ENCODE peak calls at places on chromosome 1, in eight cellular contexts. One of them, this sample, is unnamed.

GRCh38 chr1:243267346-243268283 is 11.8 kb downstream of the SDCCAG8 start:
- DNase-seq in cardiac muscle cell: no peak
- DNase-seq in NCI-H1105 treated with DMSO at 0.1 percent for 48 hours: no peak
- DNase-seq in activated CD8-positive, alpha-beta T cell treated with anti-CD3 and anti-CD28 coated beads, Interleukin-2, amount 10 ng/mL, durations not matched to agents 7 days and 5 days: no peak
- DNase-seq in nephron progenitor cell: no peak
- DNase-seq in pancreas: no peak
- DNase-seq in psoas muscle: no peak
- DNase-seq in activated naive CD8-positive, alpha-beta T cell treated with anti-CD3 and anti-CD28 coated beads for 36 hours: no peak
- DNase-seq in this sample: peak; percentile 9

GRCh38 chr1:21447311-21447710 is 7.4 kb downstream of the NBPF3 start:
- DNase-seq in activated naive CD8-positive, alpha-beta T cell treated with anti-CD3 and anti-CD28 coated beads for 36 hours: no peak
- DNase-seq in NCI-H1105 treated with DMSO at 0.1 percent for 48 hours: no peak
- DNase-seq in pancreas: no peak
- DNase-seq in nephron progenitor cell: no peak
- DNase-seq in activated CD8-positive, alpha-beta T cell treated with anti-CD3 and anti-CD28 coated beads, Interleukin-2, amount 10 ng/mL, durations not matched to agents 7 days and 5 days: no peak
- DNase-seq in psoas muscle: no peak
- DNase-seq in cardiac muscle cell: no peak
- DNase-seq in this sample: no peak

GRCh38 chr1:231126181-231126580 is 35.7 kb upstream of the TRIM67 start:
- DNase-seq in activated CD8-positive, alpha-beta T cell treated with anti-CD3 and anti-CD28 coated beads, Interleukin-2, amount 10 ng/mL, durations not matched to agents 7 days and 5 days: no peak
- DNase-seq in activated naive CD8-positive, alpha-beta T cell treated with anti-CD3 and anti-CD28 coated beads for 36 hours: no peak
- DNase-seq in cardiac muscle cell: no peak
- DNase-seq in NCI-H1105 treated with DMSO at 0.1 percent for 48 hours: no peak
- DNase-seq in nephron progenitor cell: no peak
- DNase-seq in pancreas: no peak
- DNase-seq in psoas muscle: no peak
- DNase-seq in this sample: no peak

GRCh38 chr1:184387069-184387870 is 441 bp downstream of the C1orf21 start:
- DNase-seq in pancreas: peak; percentile 58
- DNase-seq in cardiac muscle cell: peak; percentile 51
- DNase-seq in activated CD8-positive, alpha-beta T cell treated with anti-CD3 and anti-CD28 coated beads, Interleukin-2, amount 10 ng/mL, durations not matched to agents 7 days and 5 days: peak; percentile 52
- DNase-seq in psoas muscle: peak; percentile 49
- DNase-seq in NCI-H1105 treated with DMSO at 0.1 percent for 48 hours: peak; percentile 61
- DNase-seq in activated naive CD8-positive, alpha-beta T cell treated with anti-CD3 and anti-CD28 coated beads for 36 hours: peak; percentile 20
- DNase-seq in nephron progenitor cell: peak; percentile 65
- DNase-seq in this sample: peak; percentile 78

GRCh38 chr1:91053630-91054029 is 31.8 kb upstream of the ZNF644 start:
- DNase-seq in pancreas: no peak
- DNase-seq in cardiac muscle cell: no peak
- DNase-seq in NCI-H1105 treated with DMSO at 0.1 percent for 48 hours: no peak
- DNase-seq in nephron progenitor cell: no peak
- DNase-seq in psoas muscle: no peak
- DNase-seq in activated naive CD8-positive, alpha-beta T cell treated with anti-CD3 and anti-CD28 coated beads for 36 hours: no peak
- DNase-seq in activated CD8-positive, alpha-beta T cell treated with anti-CD3 and anti-CD28 coated beads, Interleukin-2, amount 10 ng/mL, durations not matched to agents 7 days and 5 days: no peak
- DNase-seq in this sample: no peak

GRCh38 chr1:165117482-165117881 is 239.0 kb downstream of the LMX1A start:
- DNase-seq in NCI-H1105 treated with DMSO at 0.1 percent for 48 hours: no peak
- DNase-seq in activated naive CD8-positive, alpha-beta T cell treated with anti-CD3 and anti-CD28 coated beads for 36 hours: no peak
- DNase-seq in activated CD8-positive, alpha-beta T cell treated with anti-CD3 and anti-CD28 coated beads, Interleukin-2, amount 10 ng/mL, durations not matched to agents 7 days and 5 days: no peak
- DNase-seq in psoas muscle: no peak
- DNase-seq in nephron progenitor cell: peak; percentile 78
- DNase-seq in pancreas: no peak
- DNase-seq in cardiac muscle cell: peak; percentile 34
- DNase-seq in this sample: no peak

GRCh38 chr1:186046437-186047233 is 312.4 kb downstream of the HMCN1 start:
- DNase-seq in cardiac muscle cell: no peak
- DNase-seq in NCI-H1105 treated with DMSO at 0.1 percent for 48 hours: no peak
- DNase-seq in pancreas: no peak
- DNase-seq in activated naive CD8-positive, alpha-beta T cell treated with anti-CD3 and anti-CD28 coated beads for 36 hours: no peak
- DNase-seq in activated CD8-positive, alpha-beta T cell treated with anti-CD3 and anti-CD28 coated beads, Interleukin-2, amount 10 ng/mL, durations not matched to agents 7 days and 5 days: no peak
- DNase-seq in nephron progenitor cell: no peak
- DNase-seq in psoas muscle: no peak
- DNase-seq in this sample: no peak

GRCh38 chr1:243587285-243587684 is 262.8 kb downstream of the AKT3 start:
- DNase-seq in psoas muscle: no peak
- DNase-seq in NCI-H1105 treated with DMSO at 0.1 percent for 48 hours: no peak
- DNase-seq in activated naive CD8-positive, alpha-beta T cell treated with anti-CD3 and anti-CD28 coated beads for 36 hours: no peak
- DNase-seq in pancreas: no peak
- DNase-seq in cardiac muscle cell: no peak
- DNase-seq in activated CD8-positive, alpha-beta T cell treated with anti-CD3 and anti-CD28 coated beads, Interleukin-2, amount 10 ng/mL, durations not matched to agents 7 days and 5 days: no peak
- DNase-seq in nephron progenitor cell: no peak
- DNase-seq in this sample: no peak

GRCh38 chr1:157181258-157181657 is 43.1 kb upstream of the ETV3 start:
- DNase-seq in cardiac muscle cell: no peak
- DNase-seq in NCI-H1105 treated with DMSO at 0.1 percent for 48 hours: no peak
- DNase-seq in pancreas: no peak
- DNase-seq in activated CD8-positive, alpha-beta T cell treated with anti-CD3 and anti-CD28 coated beads, Interleukin-2, amount 10 ng/mL, durations not matched to agents 7 days and 5 days: no peak
- DNase-seq in psoas muscle: no peak
- DNase-seq in nephron progenitor cell: no peak
- DNase-seq in activated naive CD8-positive, alpha-beta T cell treated with anti-CD3 and anti-CD28 coated beads for 36 hours: no peak
- DNase-seq in this sample: no peak

GRCh38 chr1:173823776-173824314 is 628 bp upstream of the DARS2 start:
- DNase-seq in cardiac muscle cell: no peak
- DNase-seq in activated naive CD8-positive, alpha-beta T cell treated with anti-CD3 and anti-CD28 coated beads for 36 hours: no peak
- DNase-seq in activated CD8-positive, alpha-beta T cell treated with anti-CD3 and anti-CD28 coated beads, Interleukin-2, amount 10 ng/mL, durations not matched to agents 7 days and 5 days: no peak
- DNase-seq in pancreas: no peak
- DNase-seq in psoas muscle: no peak
- DNase-seq in nephron progenitor cell: no peak
- DNase-seq in NCI-H1105 treated with DMSO at 0.1 percent for 48 hours: no peak
- DNase-seq in this sample: peak; percentile 63

GRCh38 chr1:184932319-184932718 is 42.0 kb downstream of the NIBAN1 start:
- DNase-seq in NCI-H1105 treated with DMSO at 0.1 percent for 48 hours: no peak
- DNase-seq in activated naive CD8-positive, alpha-beta T cell treated with anti-CD3 and anti-CD28 coated beads for 36 hours: no peak
- DNase-seq in nephron progenitor cell: no peak
- DNase-seq in psoas muscle: no peak
- DNase-seq in pancreas: no peak
- DNase-seq in cardiac muscle cell: no peak
- DNase-seq in activated CD8-positive, alpha-beta T cell treated with anti-CD3 and anti-CD28 coated beads, Interleukin-2, amount 10 ng/mL, durations not matched to agents 7 days and 5 days: no peak
- DNase-seq in this sample: no peak

GRCh38 chr1:223363057-223363855 is 720 bp downstream of the SUSD4 start:
- DNase-seq in NCI-H1105 treated with DMSO at 0.1 percent for 48 hours: peak; percentile 42
- DNase-seq in activated naive CD8-positive, alpha-beta T cell treated with anti-CD3 and anti-CD28 coated beads for 36 hours: peak; percentile 16
- DNase-seq in pancreas: peak; percentile 49
- DNase-seq in nephron progenitor cell: peak; percentile 71
- DNase-seq in psoas muscle: peak; percentile 30
- DNase-seq in activated CD8-positive, alpha-beta T cell treated with anti-CD3 and anti-CD28 coated beads, Interleukin-2, amount 10 ng/mL, durations not matched to agents 7 days and 5 days: peak; percentile 23
- DNase-seq in cardiac muscle cell: peak; percentile 52
- DNase-seq in this sample: peak; percentile 94

GRCh38 chr1:86018311-86018923 is 138.2 kb downstream of the COL24A1 start:
- DNase-seq in NCI-H1105 treated with DMSO at 0.1 percent for 48 hours: peak; percentile 39
- DNase-seq in nephron progenitor cell: peak; percentile 25
- DNase-seq in activated CD8-positive, alpha-beta T cell treated with anti-CD3 and anti-CD28 coated beads, Interleukin-2, amount 10 ng/mL, durations not matched to agents 7 days and 5 days: peak; percentile 23
- DNase-seq in cardiac muscle cell: peak; percentile 42
- DNase-seq in psoas muscle: no peak
- DNase-seq in activated naive CD8-positive, alpha-beta T cell treated with anti-CD3 and anti-CD28 coated beads for 36 hours: no peak
- DNase-seq in pancreas: no peak
- DNase-seq in this sample: no peak

GRCh38 chr1:90488451-90488850 is 228.7 kb downstream of the BARHL2 start:
- DNase-seq in pancreas: no peak
- DNase-seq in activated CD8-positive, alpha-beta T cell treated with anti-CD3 and anti-CD28 coated beads, Interleukin-2, amount 10 ng/mL, durations not matched to agents 7 days and 5 days: no peak
- DNase-seq in NCI-H1105 treated with DMSO at 0.1 percent for 48 hours: no peak
- DNase-seq in activated naive CD8-positive, alpha-beta T cell treated with anti-CD3 and anti-CD28 coated beads for 36 hours: no peak
- DNase-seq in nephron progenitor cell: no peak
- DNase-seq in cardiac muscle cell: no peak
- DNase-seq in psoas muscle: no peak
- DNase-seq in this sample: no peak

GRCh38 chr1:201999625-202000238 is 10.7 kb upstream of the ELF3 start:
- DNase-seq in nephron progenitor cell: peak; percentile 36
- DNase-seq in psoas muscle: no peak
- DNase-seq in activated CD8-positive, alpha-beta T cell treated with anti-CD3 and anti-CD28 coated beads, Interleukin-2, amount 10 ng/mL, durations not matched to agents 7 days and 5 days: peak; percentile 45
- DNase-seq in pancreas: peak; percentile 21
- DNase-seq in cardiac muscle cell: peak; percentile 78
- DNase-seq in NCI-H1105 treated with DMSO at 0.1 percent for 48 hours: peak; percentile 64
- DNase-seq in activated naive CD8-positive, alpha-beta T cell treated with anti-CD3 and anti-CD28 coated beads for 36 hours: peak; percentile 10
- DNase-seq in this sample: peak; percentile 93

GRCh38 chr1:165891461-165891860 is 64.0 kb downstream of the UCK2 start:
- DNase-seq in activated CD8-positive, alpha-beta T cell treated with anti-CD3 and anti-CD28 coated beads, Interleukin-2, amount 10 ng/mL, durations not matched to agents 7 days and 5 days: no peak
- DNase-seq in nephron progenitor cell: no peak
- DNase-seq in pancreas: no peak
- DNase-seq in psoas muscle: no peak
- DNase-seq in activated naive CD8-positive, alpha-beta T cell treated with anti-CD3 and anti-CD28 coated beads for 36 hours: no peak
- DNase-seq in cardiac muscle cell: no peak
- DNase-seq in NCI-H1105 treated with DMSO at 0.1 percent for 48 hours: no peak
- DNase-seq in this sample: peak; percentile 88

GRCh38 chr1:201397675-201398074 is 1.4 kb downstream of the LAD1 start:
- DNase-seq in activated naive CD8-positive, alpha-beta T cell treated with anti-CD3 and anti-CD28 coated beads for 36 hours: no peak
- DNase-seq in psoas muscle: no peak
- DNase-seq in activated CD8-positive, alpha-beta T cell treated with anti-CD3 and anti-CD28 coated beads, Interleukin-2, amount 10 ng/mL, durations not matched to agents 7 days and 5 days: no peak
- DNase-seq in NCI-H1105 treated with DMSO at 0.1 percent for 48 hours: no peak
- DNase-seq in nephron progenitor cell: no peak
- DNase-seq in cardiac muscle cell: no peak
- DNase-seq in pancreas: no peak
- DNase-seq in this sample: no peak

GRCh38 chr1:205961405-205961804 is 18.1 kb upstream of the SLC26A9 start:
- DNase-seq in NCI-H1105 treated with DMSO at 0.1 percent for 48 hours: no peak
- DNase-seq in activated CD8-positive, alpha-beta T cell treated with anti-CD3 and anti-CD28 coated beads, Interleukin-2, amount 10 ng/mL, durations not matched to agents 7 days and 5 days: no peak
- DNase-seq in psoas muscle: no peak
- DNase-seq in cardiac muscle cell: no peak
- DNase-seq in nephron progenitor cell: no peak
- DNase-seq in pancreas: no peak
- DNase-seq in activated naive CD8-positive, alpha-beta T cell treated with anti-CD3 and anti-CD28 coated beads for 36 hours: peak; percentile 12
- DNase-seq in this sample: peak; percentile 69

GRCh38 chr1:5001466-5001865 is 347.1 kb downstream of the AJAP1 start:
- DNase-seq in activated CD8-positive, alpha-beta T cell treated with anti-CD3 and anti-CD28 coated beads, Interleukin-2, amount 10 ng/mL, durations not matched to agents 7 days and 5 days: peak; percentile 23
- DNase-seq in cardiac muscle cell: peak; percentile 45
- DNase-seq in nephron progenitor cell: peak; percentile 79
- DNase-seq in psoas muscle: no peak
- DNase-seq in NCI-H1105 treated with DMSO at 0.1 percent for 48 hours: no peak
- DNase-seq in pancreas: no peak
- DNase-seq in activated naive CD8-positive, alpha-beta T cell treated with anti-CD3 and anti-CD28 coated beads for 36 hours: no peak
- DNase-seq in this sample: no peak

GRCh38 chr1:245361056-245361455 is 206.3 kb downstream of the KIF26B start:
- DNase-seq in cardiac muscle cell: no peak
- DNase-seq in activated CD8-positive, alpha-beta T cell treated with anti-CD3 and anti-CD28 coated beads, Interleukin-2, amount 10 ng/mL, durations not matched to agents 7 days and 5 days: no peak
- DNase-seq in psoas muscle: no peak
- DNase-seq in pancreas: no peak
- DNase-seq in NCI-H1105 treated with DMSO at 0.1 percent for 48 hours: no peak
- DNase-seq in nephron progenitor cell: no peak
- DNase-seq in activated naive CD8-positive, alpha-beta T cell treated with anti-CD3 and anti-CD28 coated beads for 36 hours: no peak
- DNase-seq in this sample: no peak

GRCh38 chr1:41878495-41878894 is 40.2 kb downstream of the HIVEP3 start:
- DNase-seq in nephron progenitor cell: no peak
- DNase-seq in psoas muscle: no peak
- DNase-seq in activated CD8-positive, alpha-beta T cell treated with anti-CD3 and anti-CD28 coated beads, Interleukin-2, amount 10 ng/mL, durations not matched to agents 7 days and 5 days: no peak
- DNase-seq in activated naive CD8-positive, alpha-beta T cell treated with anti-CD3 and anti-CD28 coated beads for 36 hours: no peak
- DNase-seq in cardiac muscle cell: no peak
- DNase-seq in NCI-H1105 treated with DMSO at 0.1 percent for 48 hours: no peak
- DNase-seq in pancreas: no peak
- DNase-seq in this sample: no peak

GRCh38 chr1:180522204-180522497 is 19.8 kb upstream of the ACBD6 start:
- DNase-seq in NCI-H1105 treated with DMSO at 0.1 percent for 48 hours: no peak
- DNase-seq in psoas muscle: no peak
- DNase-seq in pancreas: no peak
- DNase-seq in cardiac muscle cell: peak; percentile 60
- DNase-seq in activated CD8-positive, alpha-beta T cell treated with anti-CD3 and anti-CD28 coated beads, Interleukin-2, amount 10 ng/mL, durations not matched to agents 7 days and 5 days: no peak
- DNase-seq in activated naive CD8-positive, alpha-beta T cell treated with anti-CD3 and anti-CD28 coated beads for 36 hours: no peak
- DNase-seq in nephron progenitor cell: no peak
- DNase-seq in this sample: no peak

GRCh38 chr1:170664283-170664827 is 424 bp downstream of the PRRX1 start:
- DNase-seq in activated naive CD8-positive, alpha-beta T cell treated with anti-CD3 and anti-CD28 coated beads for 36 hours: no peak
- DNase-seq in activated CD8-positive, alpha-beta T cell treated with anti-CD3 and anti-CD28 coated beads, Interleukin-2, amount 10 ng/mL, durations not matched to agents 7 days and 5 days: no peak
- DNase-seq in psoas muscle: peak; percentile 49
- DNase-seq in NCI-H1105 treated with DMSO at 0.1 percent for 48 hours: peak; percentile 43
- DNase-seq in cardiac muscle cell: peak; percentile 37
- DNase-seq in pancreas: no peak
- DNase-seq in nephron progenitor cell: peak; percentile 56
- DNase-seq in this sample: peak; percentile 86

GRCh38 chr1:11058595-11059165 is 1.1 kb downstream of the SRM start:
- DNase-seq in NCI-H1105 treated with DMSO at 0.1 percent for 48 hours: peak; percentile 86
- DNase-seq in cardiac muscle cell: no peak
- DNase-seq in activated naive CD8-positive, alpha-beta T cell treated with anti-CD3 and anti-CD28 coated beads for 36 hours: no peak
- DNase-seq in psoas muscle: no peak
- DNase-seq in nephron progenitor cell: no peak
- DNase-seq in activated CD8-positive, alpha-beta T cell treated with anti-CD3 and anti-CD28 coated beads, Interleukin-2, amount 10 ng/mL, durations not matched to agents 7 days and 5 days: no peak
- DNase-seq in pancreas: peak; percentile 59
- DNase-seq in this sample: peak; percentile 85

GRCh38 chr1:155050560-155051341 is at the start of gene ADAM15:
- DNase-seq in pancreas: peak; percentile 84
- DNase-seq in psoas muscle: peak; percentile 88
- DNase-seq in nephron progenitor cell: peak; percentile 92
- DNase-seq in activated naive CD8-positive, alpha-beta T cell treated with anti-CD3 and anti-CD28 coated beads for 36 hours: peak; percentile 83
- DNase-seq in cardiac muscle cell: peak; percentile 90
- DNase-seq in activated CD8-positive, alpha-beta T cell treated with anti-CD3 and anti-CD28 coated beads, Interleukin-2, amount 10 ng/mL, durations not matched to agents 7 days and 5 days: peak; percentile 81
- DNase-seq in NCI-H1105 treated with DMSO at 0.1 percent for 48 hours: peak; percentile 52
- DNase-seq in this sample: peak; percentile 99

GRCh38 chr1:24708938-24709337 is 36.3 kb upstream of the CLIC4 start:
- DNase-seq in activated naive CD8-positive, alpha-beta T cell treated with anti-CD3 and anti-CD28 coated beads for 36 hours: no peak
- DNase-seq in psoas muscle: no peak
- DNase-seq in pancreas: no peak
- DNase-seq in nephron progenitor cell: no peak
- DNase-seq in cardiac muscle cell: no peak
- DNase-seq in NCI-H1105 treated with DMSO at 0.1 percent for 48 hours: no peak
- DNase-seq in activated CD8-positive, alpha-beta T cell treated with anti-CD3 and anti-CD28 coated beads, Interleukin-2, amount 10 ng/mL, durations not matched to agents 7 days and 5 days: no peak
- DNase-seq in this sample: no peak

GRCh38 chr1:12460911-12461621 is 156.9 kb downstream of the DHRS3 start:
- DNase-seq in NCI-H1105 treated with DMSO at 0.1 percent for 48 hours: no peak
- DNase-seq in cardiac muscle cell: peak; percentile 34
- DNase-seq in activated CD8-positive, alpha-beta T cell treated with anti-CD3 and anti-CD28 coated beads, Interleukin-2, amount 10 ng/mL, durations not matched to agents 7 days and 5 days: no peak
- DNase-seq in nephron progenitor cell: no peak
- DNase-seq in activated naive CD8-positive, alpha-beta T cell treated with anti-CD3 and anti-CD28 coated beads for 36 hours: no peak
- DNase-seq in psoas muscle: peak; percentile 48
- DNase-seq in pancreas: peak; percentile 78
- DNase-seq in this sample: no peak

GRCh38 chr1:184555665-184556641 is 169.1 kb downstream of the C1orf21 start:
- DNase-seq in NCI-H1105 treated with DMSO at 0.1 percent for 48 hours: no peak
- DNase-seq in nephron progenitor cell: no peak
- DNase-seq in pancreas: no peak
- DNase-seq in activated naive CD8-positive, alpha-beta T cell treated with anti-CD3 and anti-CD28 coated beads for 36 hours: no peak
- DNase-seq in cardiac muscle cell: no peak
- DNase-seq in activated CD8-positive, alpha-beta T cell treated with anti-CD3 and anti-CD28 coated beads, Interleukin-2, amount 10 ng/mL, durations not matched to agents 7 days and 5 days: no peak
- DNase-seq in psoas muscle: no peak
- DNase-seq in this sample: no peak

GRCh38 chr1:110449661-110450651 is 993 bp upstream of the PROK1 start:
- DNase-seq in activated naive CD8-positive, alpha-beta T cell treated with anti-CD3 and anti-CD28 coated beads for 36 hours: no peak
- DNase-seq in activated CD8-positive, alpha-beta T cell treated with anti-CD3 and anti-CD28 coated beads, Interleukin-2, amount 10 ng/mL, durations not matched to agents 7 days and 5 days: no peak
- DNase-seq in psoas muscle: no peak
- DNase-seq in pancreas: no peak
- DNase-seq in NCI-H1105 treated with DMSO at 0.1 percent for 48 hours: no peak
- DNase-seq in cardiac muscle cell: no peak
- DNase-seq in nephron progenitor cell: no peak
- DNase-seq in this sample: no peak

GRCh38 chr1:18583326-18583941 is 47.2 kb upstream of the PAX7 start:
- DNase-seq in nephron progenitor cell: no peak
- DNase-seq in NCI-H1105 treated with DMSO at 0.1 percent for 48 hours: no peak
- DNase-seq in activated CD8-positive, alpha-beta T cell treated with anti-CD3 and anti-CD28 coated beads, Interleukin-2, amount 10 ng/mL, durations not matched to agents 7 days and 5 days: no peak
- DNase-seq in cardiac muscle cell: no peak
- DNase-seq in activated naive CD8-positive, alpha-beta T cell treated with anti-CD3 and anti-CD28 coated beads for 36 hours: no peak
- DNase-seq in psoas muscle: peak; percentile 39
- DNase-seq in pancreas: no peak
- DNase-seq in this sample: no peak

GRCh38 chr1:55639051-55639450 is 423.9 kb upstream of the USP24 start:
- DNase-seq in cardiac muscle cell: no peak
- DNase-seq in psoas muscle: no peak
- DNase-seq in activated naive CD8-positive, alpha-beta T cell treated with anti-CD3 and anti-CD28 coated beads for 36 hours: no peak
- DNase-seq in NCI-H1105 treated with DMSO at 0.1 percent for 48 hours: no peak
- DNase-seq in activated CD8-positive, alpha-beta T cell treated with anti-CD3 and anti-CD28 coated beads, Interleukin-2, amount 10 ng/mL, durations not matched to agents 7 days and 5 days: no peak
- DNase-seq in nephron progenitor cell: no peak
- DNase-seq in pancreas: no peak
- DNase-seq in this sample: no peak

GRCh38 chr1:107228704-107229103 is 87.9 kb downstream of the NTNG1 start:
- DNase-seq in pancreas: no peak
- DNase-seq in psoas muscle: no peak
- DNase-seq in NCI-H1105 treated with DMSO at 0.1 percent for 48 hours: no peak
- DNase-seq in activated CD8-positive, alpha-beta T cell treated with anti-CD3 and anti-CD28 coated beads, Interleukin-2, amount 10 ng/mL, durations not matched to agents 7 days and 5 days: no peak
- DNase-seq in cardiac muscle cell: no peak
- DNase-seq in activated naive CD8-positive, alpha-beta T cell treated with anti-CD3 and anti-CD28 coated beads for 36 hours: no peak
- DNase-seq in nephron progenitor cell: no peak
- DNase-seq in this sample: no peak

GRCh38 chr1:58190614-58191013 is 355.9 kb downstream of the OMA1 start:
- DNase-seq in activated CD8-positive, alpha-beta T cell treated with anti-CD3 and anti-CD28 coated beads, Interleukin-2, amount 10 ng/mL, durations not matched to agents 7 days and 5 days: no peak
- DNase-seq in psoas muscle: no peak
- DNase-seq in pancreas: no peak
- DNase-seq in activated naive CD8-positive, alpha-beta T cell treated with anti-CD3 and anti-CD28 coated beads for 36 hours: no peak
- DNase-seq in NCI-H1105 treated with DMSO at 0.1 percent for 48 hours: no peak
- DNase-seq in nephron progenitor cell: no peak
- DNase-seq in cardiac muscle cell: no peak
- DNase-seq in this sample: no peak

GRCh38 chr1:233085566-233085965 is 135.2 kb downstream of the NTPCR start:
- DNase-seq in NCI-H1105 treated with DMSO at 0.1 percent for 48 hours: no peak
- DNase-seq in activated naive CD8-positive, alpha-beta T cell treated with anti-CD3 and anti-CD28 coated beads for 36 hours: no peak
- DNase-seq in cardiac muscle cell: no peak
- DNase-seq in nephron progenitor cell: no peak
- DNase-seq in psoas muscle: no peak
- DNase-seq in pancreas: no peak
- DNase-seq in activated CD8-positive, alpha-beta T cell treated with anti-CD3 and anti-CD28 coated beads, Interleukin-2, amount 10 ng/mL, durations not matched to agents 7 days and 5 days: no peak
- DNase-seq in this sample: no peak